ENCODE peak calls at places on chromosome 11, in five cellular contexts. One of them, this sample, is unnamed.

GRCh38 chr11:94926698-94927237 is 46.6 kb downstream of the CWC15 start:
- DNase-seq in H1: no peak
- DNase-seq in neuronal stem cell: no peak
- DNase-seq in H9: peak; percentile 39
- DNase-seq in mesenchymal stem cell: peak; percentile 98
- DNase-seq in this sample: no peak

GRCh38 chr11:72119188-72119587 is 6.7 kb upstream of the ANAPC15 start:
- DNase-seq in H1: no peak
- DNase-seq in neuronal stem cell: no peak
- DNase-seq in H9: no peak
- DNase-seq in mesenchymal stem cell: no peak
- DNase-seq in this sample: no peak

GRCh38 chr11:100942016-100942415 is 187.6 kb downstream of the PGR start:
- DNase-seq in H1: no peak
- DNase-seq in neuronal stem cell: no peak
- DNase-seq in H9: no peak
- DNase-seq in mesenchymal stem cell: peak; percentile 18
- DNase-seq in this sample: no peak

GRCh38 chr11:587978-588380 is 11.7 kb downstream of the PHRF1 start:
- DNase-seq in H1: no peak
- DNase-seq in neuronal stem cell: no peak
- DNase-seq in H9: no peak
- DNase-seq in mesenchymal stem cell: peak; percentile 96
- DNase-seq in this sample: peak; percentile 84

GRCh38 chr11:12485328-12485727 is 108.0 kb downstream of the PARVA start:
- DNase-seq in H1: no peak
- DNase-seq in neuronal stem cell: no peak
- DNase-seq in H9: no peak
- DNase-seq in mesenchymal stem cell: no peak
- DNase-seq in this sample: no peak

GRCh38 chr11:122423283-122423682 is 232.2 kb upstream of the UBASH3B start:
- DNase-seq in H1: no peak
- DNase-seq in neuronal stem cell: no peak
- DNase-seq in H9: no peak
- DNase-seq in mesenchymal stem cell: no peak
- DNase-seq in this sample: peak; percentile 35

GRCh38 chr11:120123946-120124345 is 14.0 kb downstream of the TRIM29 start:
- DNase-seq in H1: no peak
- DNase-seq in neuronal stem cell: no peak
- DNase-seq in H9: no peak
- DNase-seq in mesenchymal stem cell: no peak
- DNase-seq in this sample: no peak

GRCh38 chr11:76984741-76985140 is 49.5 kb upstream of the B3GNT6 start:
- DNase-seq in H1: no peak
- DNase-seq in neuronal stem cell: no peak
- DNase-seq in H9: no peak
- DNase-seq in mesenchymal stem cell: no peak
- DNase-seq in this sample: no peak

GRCh38 chr11:71454470-71455113 is 1.6 kb downstream of the NADSYN1 start:
- DNase-seq in H1: no peak
- DNase-seq in neuronal stem cell: no peak
- DNase-seq in H9: no peak
- DNase-seq in mesenchymal stem cell: no peak
- DNase-seq in this sample: no peak

GRCh38 chr11:87819141-87819540 is 356.1 kb downstream of the RAB38 start:
- DNase-seq in H1: no peak
- DNase-seq in neuronal stem cell: no peak
- DNase-seq in H9: no peak
- DNase-seq in mesenchymal stem cell: no peak
- DNase-seq in this sample: no peak

GRCh38 chr11:36186340-36186739 is 102.9 kb downstream of the COMMD9 start:
- DNase-seq in H1: no peak
- DNase-seq in neuronal stem cell: no peak
- DNase-seq in H9: no peak
- DNase-seq in mesenchymal stem cell: no peak
- DNase-seq in this sample: no peak

GRCh38 chr11:96328395-96329010 is 14.5 kb downstream of the MAML2 start:
- DNase-seq in H1: no peak
- DNase-seq in neuronal stem cell: no peak
- DNase-seq in H9: no peak
- DNase-seq in mesenchymal stem cell: no peak
- DNase-seq in this sample: no peak

GRCh38 chr11:77374611-77375031 is 73.1 kb upstream of the GDPD4 start:
- DNase-seq in H1: no peak
- DNase-seq in neuronal stem cell: no peak
- DNase-seq in H9: no peak
- DNase-seq in mesenchymal stem cell: peak; percentile 8
- DNase-seq in this sample: no peak

GRCh38 chr11:95919514-95919913 is 4.4 kb downstream of the MTMR2 start:
- DNase-seq in H1: no peak
- DNase-seq in neuronal stem cell: no peak
- DNase-seq in H9: no peak
- DNase-seq in mesenchymal stem cell: no peak
- DNase-seq in this sample: no peak

GRCh38 chr11:128553662-128554392 is 33.5 kb downstream of the ETS1 start:
- DNase-seq in H1: no peak
- DNase-seq in neuronal stem cell: no peak
- DNase-seq in H9: no peak
- DNase-seq in mesenchymal stem cell: no peak
- DNase-seq in this sample: no peak

GRCh38 chr11:11441091-11441490 is 88.0 kb upstream of the CSNK2A3 start:
- DNase-seq in H1: no peak
- DNase-seq in neuronal stem cell: no peak
- DNase-seq in H9: no peak
- DNase-seq in mesenchymal stem cell: no peak
- DNase-seq in this sample: no peak

GRCh38 chr11:104565581-104565956 is 332.7 kb downstream of the CASP12 start:
- DNase-seq in H1: no peak
- DNase-seq in neuronal stem cell: no peak
- DNase-seq in H9: no peak
- DNase-seq in mesenchymal stem cell: no peak
- DNase-seq in this sample: no peak

GRCh38 chr11:123973816-123974215 is 3.8 kb downstream of the OR10S1 start:
- DNase-seq in H1: no peak
- DNase-seq in neuronal stem cell: no peak
- DNase-seq in H9: no peak
- DNase-seq in mesenchymal stem cell: peak; percentile 5
- DNase-seq in this sample: peak; percentile 20

GRCh38 chr11:16800382-16800781 is 61.9 kb downstream of the C11orf58 start:
- DNase-seq in H1: no peak
- DNase-seq in neuronal stem cell: no peak
- DNase-seq in H9: no peak
- DNase-seq in mesenchymal stem cell: no peak
- DNase-seq in this sample: no peak
- H2BK12ac ChIP-seq in H1: no peak overlapping the region
- H2BK12ac ChIP-seq in neuronal stem cell: no peak overlapping the region
- H2BK12ac ChIP-seq in H9: no peak overlapping the region
- H2BK12ac ChIP-seq in mesenchymal stem cell: no peak overlapping the region
- H2BK12ac ChIP-seq in this sample: no peak overlapping the region

GRCh38 chr11:2437516-2437915 is 6.8 kb downstream of the TRPM5 start:
- DNase-seq in H1: no peak
- DNase-seq in neuronal stem cell: no peak
- DNase-seq in H9: no peak
- DNase-seq in mesenchymal stem cell: no peak
- DNase-seq in this sample: no peak
- H2BK12ac ChIP-seq in H1: no peak overlapping the region
- H2BK12ac ChIP-seq in neuronal stem cell: no peak overlapping the region
- H2BK12ac ChIP-seq in H9: no peak overlapping the region
- H2BK12ac ChIP-seq in mesenchymal stem cell: no peak overlapping the region
- H2BK12ac ChIP-seq in this sample: no peak overlapping the region

GRCh38 chr11:92981508-92982043 is 12.1 kb downstream of the MTNR1B start:
- DNase-seq in H1: no peak
- DNase-seq in neuronal stem cell: no peak
- DNase-seq in H9: no peak
- DNase-seq in mesenchymal stem cell: no peak
- DNase-seq in this sample: no peak

DNA sequence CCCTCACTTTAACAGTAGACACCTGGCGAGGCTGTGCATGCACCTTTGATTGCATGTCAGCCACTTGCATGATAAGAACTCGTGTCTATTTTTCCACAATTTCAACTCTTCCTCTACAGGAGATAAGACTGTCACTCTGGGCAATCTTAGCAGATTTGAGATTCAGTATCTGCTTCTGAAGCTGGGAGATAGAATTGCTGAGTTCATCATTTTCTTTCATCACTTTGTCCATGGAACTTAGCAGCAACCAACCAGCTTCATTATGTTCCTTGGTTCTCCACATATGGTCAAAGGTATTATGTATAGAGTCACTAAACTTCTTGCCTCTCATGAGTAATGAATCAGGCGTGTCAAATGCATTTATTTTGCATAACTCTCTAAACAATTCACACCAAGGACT is 17.1 kb downstream of the MTNR1B start:
- DNase-seq in H1: no peak
- DNase-seq in neuronal stem cell: no peak
- DNase-seq in H9: no peak
- DNase-seq in mesenchymal stem cell: no peak
- DNase-seq in this sample: no peak
- H2BK12ac ChIP-seq in H1: no peak overlapping the region
- H2BK12ac ChIP-seq in neuronal stem cell: no peak overlapping the region
- H2BK12ac ChIP-seq in H9: no peak overlapping the region
- H2BK12ac ChIP-seq in mesenchymal stem cell: no peak overlapping the region
- H2BK12ac ChIP-seq in this sample: no peak overlapping the region

GRCh38 chr11:2901854-2902783 is 16.5 kb upstream of the CDKN1C start:
- DNase-seq in H1: peak; percentile 92
- DNase-seq in neuronal stem cell: peak; percentile 76
- DNase-seq in H9: peak; percentile 98
- DNase-seq in mesenchymal stem cell: peak; percentile 93
- DNase-seq in this sample: peak; percentile 84

GRCh38 chr11:2897048-2897447 is 11.5 kb upstream of the CDKN1C start:
- DNase-seq in H1: no peak
- DNase-seq in neuronal stem cell: no peak
- DNase-seq in H9: no peak
- DNase-seq in mesenchymal stem cell: no peak
- DNase-seq in this sample: no peak

GRCh38 chr11:2898366-2899079 is 12.9 kb upstream of the CDKN1C start:
- DNase-seq in H1: no peak
- DNase-seq in neuronal stem cell: no peak
- DNase-seq in H9: no peak
- DNase-seq in mesenchymal stem cell: peak; percentile 96
- DNase-seq in this sample: peak; percentile 52

GRCh38 chr11:2901196-2901796 is 15.7 kb upstream of the CDKN1C start:
- DNase-seq in H1: no peak
- DNase-seq in neuronal stem cell: no peak
- DNase-seq in H9: no peak
- DNase-seq in mesenchymal stem cell: no peak
- DNase-seq in this sample: no peak

GRCh38 chr11:2899080-2899783 is 13.7 kb upstream of the CDKN1C start:
- DNase-seq in H1: no peak
- DNase-seq in neuronal stem cell: no peak
- DNase-seq in H9: no peak
- DNase-seq in mesenchymal stem cell: no peak
- DNase-seq in this sample: no peak
- H2BK12ac ChIP-seq in H1: peak overlapping the region; percentile 81
- H2BK12ac ChIP-seq in neuronal stem cell: peak overlapping the region; percentile 36
- H2BK12ac ChIP-seq in H9: no peak overlapping the region
- H2BK12ac ChIP-seq in mesenchymal stem cell: peak overlapping the region; percentile 94
- H2BK12ac ChIP-seq in this sample: no peak overlapping the region